ENCODE peak calls at places on chromosomes 1 and 21, in ten cellular contexts. One of them, this sample, is unnamed.
A peak's percentile ranks its signal among the peaks of the same experiment; 100 is the strongest.

GRCh38 chr1:219041819-219042218 is 131.9 kb upstream of the LYPLAL1 start:
- DNase-seq in heart left ventricle: no peak
- DNase-seq in endothelial cell of umbilical vein: peak; percentile 17
- DNase-seq in NB4: no peak
- DNase-seq in A673: no peak
- DNase-seq in brain microvascular endothelial cell: peak; percentile 92
- DNase-seq in cardiac muscle cell: peak; percentile 95
- DNase-seq in CD8-positive, alpha-beta T cell: no peak
- DNase-seq in left lung: no peak
- DNase-seq in bronchial epithelial cell: no peak
- DNase-seq in this sample: no peak

GRCh38 chr21:32770514-32771133 is 931 bp downstream of the PAXBP1 start:
- DNase-seq in heart left ventricle: no peak
- DNase-seq in endothelial cell of umbilical vein: peak; percentile 53
- DNase-seq in NB4: no peak
- DNase-seq in A673: peak; percentile 32
- DNase-seq in brain microvascular endothelial cell: peak; percentile 6
- DNase-seq in cardiac muscle cell: no peak
- DNase-seq in CD8-positive, alpha-beta T cell: no peak
- DNase-seq in left lung: peak; percentile 35
- DNase-seq in bronchial epithelial cell: no peak
- DNase-seq in this sample: no peak

GRCh38 chr1:203649551-203650011 is 22.9 kb downstream of the ATP2B4 start:
- DNase-seq in heart left ventricle: no peak
- DNase-seq in endothelial cell of umbilical vein: no peak
- DNase-seq in NB4: no peak
- DNase-seq in A673: no peak
- DNase-seq in brain microvascular endothelial cell: no peak
- DNase-seq in cardiac muscle cell: no peak
- DNase-seq in CD8-positive, alpha-beta T cell: peak; percentile 50
- DNase-seq in left lung: no peak
- DNase-seq in bronchial epithelial cell: peak; percentile 76
- DNase-seq in this sample: no peak

GRCh38 chr21:28256420-28256831 is 736.3 kb downstream of the LTN1 start:
- DNase-seq in heart left ventricle: no peak
- DNase-seq in endothelial cell of umbilical vein: no peak
- DNase-seq in NB4: no peak
- DNase-seq in A673: no peak
- DNase-seq in brain microvascular endothelial cell: peak; percentile 34
- DNase-seq in cardiac muscle cell: no peak
- DNase-seq in CD8-positive, alpha-beta T cell: no peak
- DNase-seq in left lung: no peak
- DNase-seq in bronchial epithelial cell: no peak
- DNase-seq in this sample: no peak

GRCh38 chr1:71193153-71193552 is 112.3 kb upstream of the ZRANB2 start:
- DNase-seq in heart left ventricle: no peak
- DNase-seq in endothelial cell of umbilical vein: no peak
- DNase-seq in NB4: no peak
- DNase-seq in A673: no peak
- DNase-seq in brain microvascular endothelial cell: no peak
- DNase-seq in cardiac muscle cell: peak; percentile 29
- DNase-seq in CD8-positive, alpha-beta T cell: no peak
- DNase-seq in left lung: no peak
- DNase-seq in bronchial epithelial cell: no peak
- DNase-seq in this sample: no peak

GRCh38 chr21:38804617-38805281 is 980 bp upstream of the ETS2 start:
- DNase-seq in heart left ventricle: peak; percentile 89
- DNase-seq in endothelial cell of umbilical vein: peak; percentile 72
- DNase-seq in NB4: peak; percentile 62
- DNase-seq in A673: peak; percentile 68
- DNase-seq in brain microvascular endothelial cell: peak; percentile 79
- DNase-seq in cardiac muscle cell: peak; percentile 61
- DNase-seq in CD8-positive, alpha-beta T cell: no peak
- DNase-seq in left lung: peak; percentile 80
- DNase-seq in bronchial epithelial cell: peak; percentile 97
- DNase-seq in this sample: peak; percentile 89

GRCh38 chr1:205318231-205318991 is 3.1 kb downstream of the NUAK2 start:
- DNase-seq in heart left ventricle: no peak
- DNase-seq in endothelial cell of umbilical vein: no peak
- DNase-seq in NB4: no peak
- DNase-seq in A673: no peak
- DNase-seq in brain microvascular endothelial cell: no peak
- DNase-seq in cardiac muscle cell: no peak
- DNase-seq in CD8-positive, alpha-beta T cell: no peak
- DNase-seq in left lung: peak; percentile 52
- DNase-seq in bronchial epithelial cell: peak; percentile 99
- DNase-seq in this sample: no peak

GRCh38 chr1:85278853-85279314 is 2.5 kb upstream of the BCL10 start:
- DNase-seq in heart left ventricle: no peak
- DNase-seq in endothelial cell of umbilical vein: peak; percentile 93
- DNase-seq in NB4: peak; percentile 46
- DNase-seq in A673: peak; percentile 74
- DNase-seq in brain microvascular endothelial cell: peak; percentile 94
- DNase-seq in cardiac muscle cell: peak; percentile 86
- DNase-seq in CD8-positive, alpha-beta T cell: no peak
- DNase-seq in left lung: peak; percentile 71
- DNase-seq in bronchial epithelial cell: peak; percentile 98
- DNase-seq in this sample: no peak

DNA sequence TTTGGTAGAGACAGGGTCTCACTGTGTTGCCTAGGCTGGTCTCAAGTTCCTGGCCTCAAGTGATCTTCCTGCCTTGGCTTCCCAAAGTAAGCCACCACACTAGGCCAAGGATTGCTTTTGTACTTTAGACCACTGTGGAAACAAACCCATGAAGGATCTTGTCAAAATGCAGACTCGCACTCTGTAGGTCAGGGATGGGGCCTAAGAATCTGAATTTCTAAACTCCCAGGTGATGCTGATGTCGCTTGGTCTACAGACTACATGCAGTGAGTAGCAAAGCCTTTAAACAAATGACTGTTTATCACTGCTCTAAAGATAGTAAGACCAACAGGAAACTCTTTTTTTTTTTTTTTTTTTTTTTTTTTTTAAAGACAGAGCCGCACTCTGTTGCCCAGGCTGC is 54.1 kb upstream of the MUTYH start:
- DNase-seq in heart left ventricle: no peak
- DNase-seq in endothelial cell of umbilical vein: peak; percentile 41
- DNase-seq in NB4: peak; percentile 25
- DNase-seq in A673: no peak
- DNase-seq in brain microvascular endothelial cell: no peak
- DNase-seq in cardiac muscle cell: no peak
- DNase-seq in CD8-positive, alpha-beta T cell: no peak
- DNase-seq in left lung: no peak
- DNase-seq in bronchial epithelial cell: no peak
- DNase-seq in this sample: no peak
- TF ChIP-seq CTCF in heart left ventricle: no peak
- TF ChIP-seq CTCF in endothelial cell of umbilical vein: no peak
- TF ChIP-seq CTCF in NB4: no peak
- TF ChIP-seq CTCF in A673: no peak
- TF ChIP-seq CTCF in brain microvascular endothelial cell: no peak
- TF ChIP-seq CTCF in cardiac muscle cell: no peak
- TF ChIP-seq CTCF in CD8-positive, alpha-beta T cell: no peak
- TF ChIP-seq CTCF in left lung: no peak
- TF ChIP-seq CTCF in bronchial epithelial cell: no peak
- TF ChIP-seq CTCF in this sample: no peak

GRCh38 chr1:58251415-58252073 is 295.0 kb downstream of the OMA1 start:
- DNase-seq in heart left ventricle: no peak
- DNase-seq in endothelial cell of umbilical vein: peak; percentile 4
- DNase-seq in NB4: peak; percentile 36
- DNase-seq in A673: peak; percentile 61
- DNase-seq in brain microvascular endothelial cell: no peak
- DNase-seq in cardiac muscle cell: peak; percentile 11
- DNase-seq in CD8-positive, alpha-beta T cell: no peak
- DNase-seq in left lung: no peak
- DNase-seq in bronchial epithelial cell: no peak
- DNase-seq in this sample: no peak

GRCh38 chr1:58249371-58249728 is 297.2 kb downstream of the OMA1 start:
- DNase-seq in heart left ventricle: no peak
- DNase-seq in endothelial cell of umbilical vein: no peak
- DNase-seq in NB4: no peak
- DNase-seq in A673: peak; percentile 3
- DNase-seq in brain microvascular endothelial cell: no peak
- DNase-seq in cardiac muscle cell: no peak
- DNase-seq in CD8-positive, alpha-beta T cell: no peak
- DNase-seq in left lung: no peak
- DNase-seq in bronchial epithelial cell: no peak
- DNase-seq in this sample: no peak

GRCh38 chr1:58248067-58248466 is 298.5 kb downstream of the OMA1 start:
- DNase-seq in heart left ventricle: no peak
- DNase-seq in endothelial cell of umbilical vein: no peak
- DNase-seq in NB4: no peak
- DNase-seq in A673: no peak
- DNase-seq in brain microvascular endothelial cell: no peak
- DNase-seq in cardiac muscle cell: no peak
- DNase-seq in CD8-positive, alpha-beta T cell: no peak
- DNase-seq in left lung: no peak
- DNase-seq in bronchial epithelial cell: no peak
- DNase-seq in this sample: no peak

GRCh38 chr1:58250587-58250948 is 296.0 kb downstream of the OMA1 start:
- DNase-seq in heart left ventricle: no peak
- DNase-seq in endothelial cell of umbilical vein: peak; percentile 3
- DNase-seq in NB4: no peak
- DNase-seq in A673: no peak
- DNase-seq in brain microvascular endothelial cell: no peak
- DNase-seq in cardiac muscle cell: no peak
- DNase-seq in CD8-positive, alpha-beta T cell: no peak
- DNase-seq in left lung: no peak
- DNase-seq in bronchial epithelial cell: no peak
- DNase-seq in this sample: no peak

GRCh38 chr1:58249729-58250586 is 296.6 kb downstream of the OMA1 start:
- DNase-seq in heart left ventricle: peak; percentile 35
- DNase-seq in endothelial cell of umbilical vein: peak; percentile 11
- DNase-seq in NB4: no peak
- DNase-seq in A673: peak; percentile 79
- DNase-seq in brain microvascular endothelial cell: peak; percentile 38
- DNase-seq in cardiac muscle cell: peak; percentile 57
- DNase-seq in CD8-positive, alpha-beta T cell: no peak
- DNase-seq in left lung: no peak
- DNase-seq in bronchial epithelial cell: peak; percentile 25
- DNase-seq in this sample: no peak
- H3K4me3 ChIP-seq in heart left ventricle: peak overlapping the region; percentile 29
- H3K4me3 ChIP-seq in endothelial cell of umbilical vein: no peak overlapping the region
- H3K4me3 ChIP-seq in NB4: no peak overlapping the region
- H3K4me3 ChIP-seq in A673: peak overlapping the region; percentile 57
- H3K4me3 ChIP-seq in brain microvascular endothelial cell: peak overlapping the region; percentile 41
- H3K4me3 ChIP-seq in cardiac muscle cell: peak overlapping the region; percentile 34
- H3K4me3 ChIP-seq in CD8-positive, alpha-beta T cell: no peak overlapping the region
- H3K4me3 ChIP-seq in left lung: peak overlapping the region; percentile 5
- H3K4me3 ChIP-seq in bronchial epithelial cell: no peak overlapping the region
- H3K4me3 ChIP-seq in this sample: peak overlapping the region; percentile 12

GRCh38 chr1:184493987-184494388 is 107.2 kb downstream of the C1orf21 start:
- DNase-seq in heart left ventricle: peak; percentile 39
- DNase-seq in endothelial cell of umbilical vein: no peak
- DNase-seq in NB4: no peak
- DNase-seq in A673: no peak
- DNase-seq in brain microvascular endothelial cell: no peak
- DNase-seq in cardiac muscle cell: no peak
- DNase-seq in CD8-positive, alpha-beta T cell: no peak
- DNase-seq in left lung: no peak
- DNase-seq in bronchial epithelial cell: no peak
- DNase-seq in this sample: no peak

GRCh38 chr1:184502154-184502553 is 115.3 kb downstream of the C1orf21 start:
- DNase-seq in heart left ventricle: no peak
- DNase-seq in endothelial cell of umbilical vein: no peak
- DNase-seq in NB4: no peak
- DNase-seq in A673: no peak
- DNase-seq in brain microvascular endothelial cell: no peak
- DNase-seq in cardiac muscle cell: no peak
- DNase-seq in CD8-positive, alpha-beta T cell: no peak
- DNase-seq in left lung: no peak
- DNase-seq in bronchial epithelial cell: no peak
- DNase-seq in this sample: no peak

GRCh38 chr1:184494929-184495328 is 108.1 kb downstream of the C1orf21 start:
- DNase-seq in heart left ventricle: no peak
- DNase-seq in endothelial cell of umbilical vein: no peak
- DNase-seq in NB4: no peak
- DNase-seq in A673: no peak
- DNase-seq in brain microvascular endothelial cell: no peak
- DNase-seq in cardiac muscle cell: no peak
- DNase-seq in CD8-positive, alpha-beta T cell: no peak
- DNase-seq in left lung: no peak
- DNase-seq in bronchial epithelial cell: no peak
- DNase-seq in this sample: no peak

GRCh38 chr1:184499626-184500025 is 112.8 kb downstream of the C1orf21 start:
- DNase-seq in heart left ventricle: no peak
- DNase-seq in endothelial cell of umbilical vein: no peak
- DNase-seq in NB4: no peak
- DNase-seq in A673: no peak
- DNase-seq in brain microvascular endothelial cell: no peak
- DNase-seq in cardiac muscle cell: no peak
- DNase-seq in CD8-positive, alpha-beta T cell: no peak
- DNase-seq in left lung: no peak
- DNase-seq in bronchial epithelial cell: no peak
- DNase-seq in this sample: no peak

DNA sequence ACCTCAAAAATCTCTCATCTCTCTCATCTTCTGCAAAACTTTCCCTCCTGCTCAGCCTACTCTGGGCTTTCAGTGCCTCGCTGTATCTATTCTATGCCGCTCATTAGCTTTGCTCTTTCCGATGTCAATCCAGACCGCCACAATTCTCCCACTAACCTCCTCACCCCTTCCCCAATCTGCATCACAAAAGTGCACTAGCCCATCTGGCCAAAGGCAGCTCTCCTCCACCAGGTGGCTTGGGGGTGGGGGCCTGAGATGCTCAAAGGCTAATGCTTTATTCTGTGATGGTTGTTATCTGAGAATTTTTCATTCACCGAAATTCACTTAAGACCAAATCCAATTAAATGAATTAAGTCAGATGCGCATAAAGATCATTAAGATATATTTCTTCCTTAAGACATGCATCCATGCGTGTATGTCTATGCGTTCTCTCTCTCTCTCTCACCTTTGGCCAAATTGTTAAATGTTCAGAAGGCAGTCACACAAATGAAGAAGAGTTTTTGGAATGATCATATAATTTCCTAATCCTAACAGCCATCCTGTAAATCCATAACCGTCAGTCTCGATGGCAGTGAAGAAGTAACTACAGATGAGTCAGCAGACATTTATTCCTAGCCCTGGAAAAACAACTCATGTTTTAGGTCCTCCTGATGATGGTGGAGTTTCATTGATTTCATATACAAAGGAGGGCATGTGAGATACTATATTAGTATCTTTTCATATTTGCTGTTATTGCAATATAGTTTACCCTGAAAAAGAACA is 111.3 kb downstream of the C1orf21 start:
- DNase-seq in heart left ventricle: no peak
- DNase-seq in endothelial cell of umbilical vein: no peak
- DNase-seq in NB4: no peak
- DNase-seq in A673: no peak
- DNase-seq in brain microvascular endothelial cell: no peak
- DNase-seq in cardiac muscle cell: no peak
- DNase-seq in CD8-positive, alpha-beta T cell: no peak
- DNase-seq in left lung: no peak
- DNase-seq in bronchial epithelial cell: no peak
- DNase-seq in this sample: no peak
- TF ChIP-seq CTCF in heart left ventricle: no peak
- TF ChIP-seq CTCF in endothelial cell of umbilical vein: no peak
- TF ChIP-seq CTCF in NB4: no peak
- TF ChIP-seq CTCF in A673: peak; percentile 10
- TF ChIP-seq CTCF in brain microvascular endothelial cell: peak; percentile 22
- TF ChIP-seq CTCF in cardiac muscle cell: no peak
- TF ChIP-seq CTCF in CD8-positive, alpha-beta T cell: no peak
- TF ChIP-seq CTCF in left lung: no peak
- TF ChIP-seq CTCF in bronchial epithelial cell: no peak
- TF ChIP-seq CTCF in this sample: no peak

DNA sequence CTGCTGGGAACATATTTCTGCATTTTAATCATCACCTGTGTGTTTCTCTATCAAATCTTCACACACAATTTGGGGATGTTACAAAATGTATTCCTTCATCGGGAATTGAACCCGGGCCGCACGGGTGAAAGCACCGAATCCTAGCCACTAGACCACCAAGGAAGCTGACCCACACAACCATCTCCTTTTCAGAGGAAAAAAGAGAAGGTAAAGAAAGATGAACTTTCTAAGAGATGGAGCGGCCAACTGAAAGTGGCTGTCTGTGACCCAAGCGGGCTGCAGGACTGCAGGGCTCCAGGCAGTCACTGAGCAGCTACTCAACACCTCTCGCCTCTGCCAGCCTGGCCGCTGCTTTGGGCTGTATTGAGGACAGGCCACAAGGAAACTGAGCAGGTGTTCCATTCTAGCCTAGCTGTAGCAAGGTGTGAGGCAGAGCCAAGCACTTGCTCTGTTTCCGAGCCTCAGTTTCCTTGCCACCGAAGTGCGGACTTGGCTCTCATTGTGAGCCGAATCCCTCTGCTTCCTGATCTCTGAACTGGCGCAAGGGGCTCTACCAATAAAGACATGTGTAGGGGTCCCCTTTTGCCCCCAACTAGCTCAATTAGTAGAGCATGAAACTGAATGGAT is 156.9 kb upstream of the NBPF11 start:
- DNase-seq in heart left ventricle: no peak
- DNase-seq in endothelial cell of umbilical vein: no peak
- DNase-seq in NB4: no peak
- DNase-seq in A673: no peak
- DNase-seq in brain microvascular endothelial cell: peak; percentile 56
- DNase-seq in cardiac muscle cell: no peak
- DNase-seq in CD8-positive, alpha-beta T cell: no peak
- DNase-seq in left lung: no peak
- DNase-seq in bronchial epithelial cell: peak; percentile 41
- DNase-seq in this sample: no peak
- H3K4me3 ChIP-seq in heart left ventricle: no peak overlapping the region
- H3K4me3 ChIP-seq in endothelial cell of umbilical vein: no peak overlapping the region
- H3K4me3 ChIP-seq in NB4: no peak overlapping the region
- H3K4me3 ChIP-seq in A673: no peak overlapping the region
- H3K4me3 ChIP-seq in brain microvascular endothelial cell: peak overlapping the region; percentile 43
- H3K4me3 ChIP-seq in cardiac muscle cell: no peak overlapping the region
- H3K4me3 ChIP-seq in CD8-positive, alpha-beta T cell: no peak overlapping the region
- H3K4me3 ChIP-seq in left lung: no peak overlapping the region
- H3K4me3 ChIP-seq in bronchial epithelial cell: no peak overlapping the region
- H3K4me3 ChIP-seq in this sample: no peak overlapping the region